ENCODE peak calls at places on chromosome 21, in five cellular contexts. M is heart right ventricle, B is foreskin fibroblast, G is cardiac fibroblast, F is AG04449. T is an unnamed sample.

GRCh38 chr21:26933448-26933847 is 33.4 kb downstream of the ADAMTS5 start:
- DNase-seq in B (no peak), M (no peak), F (no peak), G (no peak), T (no peak)

GRCh38 chr21:40616377-40616704 is 230.6 kb downstream of the DSCAM start:
- DNase-seq in F (no peak), G (no peak), B (no peak), M (no peak), T (no peak)

GRCh38 chr21:20802201-20802600 is 196.0 kb upstream of the NCAM2 start:
- DNase-seq in F (no peak), G (no peak), B (no peak), M (no peak), T (no peak)

GRCh38 chr21:41283211-41283818 is 33.3 kb upstream of the FAM3B start:
- DNase-seq in B (peak), M (no peak), F (peak), G (peak), T (peak)

GRCh38 chr21:41739936-41740335 is 26.9 kb downstream of the RIPK4 start:
- DNase-seq in B (no peak), M (no peak), F (no peak), G (no peak), T (no peak)

GRCh38 chr21:44618909-44619308 is 7.0 kb downstream of the KRTAP10-8 start:
- DNase-seq in B (no peak), G (no peak), M (no peak), F (no peak), T (no peak)

GRCh38 chr21:32329331-32329730 is 30.7 kb downstream of the MRAP start:
- DNase-seq in M (no peak), F (no peak), B (no peak), G (peak), T (no peak)

GRCh38 chr21:23223882-23224281 is 2225.7 kb downstream of the NCAM2 start:
- DNase-seq in B (no peak), F (no peak), M (no peak), G (no peak), T (no peak)

GRCh38 chr21:38965241-38965640 is 159.5 kb downstream of the ETS2 start:
- DNase-seq in M (no peak), G (peak), F (no peak), B (no peak), T (no peak)

GRCh38 chr21:27077501-27077900 is 110.6 kb upstream of the ADAMTS5 start:
- DNase-seq in F (no peak), G (no peak), B (no peak), M (no peak), T (no peak)

GRCh38 chr21:44455524-44456206 is 355 bp downstream of the LRRC3 start:
- DNase-seq in B (peak), G (peak), F (no peak), M (peak), T (no peak)

DNA sequence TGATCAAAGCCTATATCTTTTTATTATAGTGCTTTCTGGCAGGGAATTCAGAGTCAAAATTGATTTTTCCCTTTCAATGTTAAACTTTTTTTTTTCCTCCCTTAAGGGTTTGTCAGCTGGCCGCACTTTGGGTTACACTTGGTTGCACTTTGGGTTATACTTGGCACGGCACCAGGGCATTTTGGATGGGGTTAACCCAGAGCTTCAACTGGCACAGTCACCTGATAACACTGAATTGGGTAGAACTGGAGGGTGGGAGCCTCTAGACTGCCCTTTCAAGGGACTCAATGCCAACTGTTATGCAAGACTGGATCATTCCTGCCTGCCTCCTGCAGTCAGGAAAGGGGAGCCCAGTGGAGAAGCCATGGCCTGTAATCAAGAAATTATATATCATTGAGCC is 211.5 kb downstream of the KCNJ6 start:
- DNase-seq in B (no peak), M (no peak), F (no peak), G (no peak), T (no peak)
- H3K4me3 ChIP-seq in B (no peak), M (no peak), F (no peak), G (no peak), T (no peak)

DNA sequence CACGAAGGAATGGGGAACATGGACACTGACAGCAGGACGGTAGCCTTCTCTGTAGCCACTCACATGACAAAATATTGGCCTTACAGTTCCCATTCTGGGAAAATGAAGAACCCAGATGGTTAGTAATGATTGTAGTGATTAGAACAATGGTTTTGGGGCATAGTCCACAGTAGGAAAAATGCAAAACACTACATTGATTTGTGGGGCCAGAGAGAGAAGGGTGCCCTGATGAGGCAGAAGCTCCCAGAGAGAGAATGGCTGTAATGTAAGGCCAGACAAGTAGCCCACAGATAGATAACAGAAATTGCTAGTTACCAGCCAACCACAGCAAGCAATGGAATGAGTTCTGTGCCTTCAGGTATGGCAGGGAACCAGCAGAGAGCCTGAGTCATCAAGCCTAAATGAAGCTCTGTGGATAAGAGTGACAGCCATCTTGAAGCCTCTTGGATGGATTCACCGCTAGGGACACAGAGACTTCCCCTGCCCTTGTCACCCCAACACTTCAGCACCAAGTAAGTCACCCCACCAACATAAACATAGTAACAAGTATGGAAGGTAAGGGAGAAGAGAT is 206.1 kb downstream of the BACH1 start:
- DNase-seq in G (peak), F (peak), B (peak), M (no peak), T (peak)
- TF ChIP-seq CTCF in G (no peak), F (no peak), B (no peak), M (no peak), T (peak)

DNA sequence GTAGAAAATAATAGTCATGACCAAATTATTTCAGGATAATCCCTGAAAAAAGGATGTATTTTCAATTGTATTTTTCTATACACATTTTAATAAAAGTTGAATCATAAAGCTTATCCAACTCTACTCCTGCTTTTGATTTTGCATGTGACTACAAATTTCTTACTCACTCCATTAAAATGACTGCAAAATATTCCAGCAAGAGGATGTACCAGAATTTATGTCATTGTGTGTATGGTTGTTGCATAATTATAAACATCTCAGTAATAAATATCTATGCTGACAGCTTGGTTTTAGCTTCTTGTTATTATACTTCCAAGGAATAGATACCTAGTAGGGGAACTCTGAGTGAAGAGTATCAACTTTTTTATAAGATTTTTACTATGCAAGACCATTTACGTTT is 463.2 kb upstream of the RUNX1 start:
- DNase-seq in G (peak), B (peak), F (peak), M (no peak), T (no peak)
- H3K4me3 ChIP-seq in G (no peak), B (no peak), F (no peak), M (no peak), T (no peak)

GRCh38 chr21:34128674-34129038 is 55.3 kb downstream of the MRPS6 start:
- DNase-seq in B (no peak), G (no peak), M (peak), F (no peak), T (no peak)

GRCh38 chr21:34128124-34128523 is 54.7 kb downstream of the MRPS6 start:
- DNase-seq in F (no peak), G (no peak), B (peak), M (no peak), T (no peak)

GRCh38 chr21:34129971-34130597 is 56.7 kb downstream of the MRPS6 start:
- DNase-seq in F (no peak), B (peak), M (no peak), G (no peak), T (no peak)

GRCh38 chr21:34130598-34130985 is 57.2 kb downstream of the MRPS6 start:
- DNase-seq in B (no peak), M (no peak), G (no peak), F (no peak), T (no peak)

DNA sequence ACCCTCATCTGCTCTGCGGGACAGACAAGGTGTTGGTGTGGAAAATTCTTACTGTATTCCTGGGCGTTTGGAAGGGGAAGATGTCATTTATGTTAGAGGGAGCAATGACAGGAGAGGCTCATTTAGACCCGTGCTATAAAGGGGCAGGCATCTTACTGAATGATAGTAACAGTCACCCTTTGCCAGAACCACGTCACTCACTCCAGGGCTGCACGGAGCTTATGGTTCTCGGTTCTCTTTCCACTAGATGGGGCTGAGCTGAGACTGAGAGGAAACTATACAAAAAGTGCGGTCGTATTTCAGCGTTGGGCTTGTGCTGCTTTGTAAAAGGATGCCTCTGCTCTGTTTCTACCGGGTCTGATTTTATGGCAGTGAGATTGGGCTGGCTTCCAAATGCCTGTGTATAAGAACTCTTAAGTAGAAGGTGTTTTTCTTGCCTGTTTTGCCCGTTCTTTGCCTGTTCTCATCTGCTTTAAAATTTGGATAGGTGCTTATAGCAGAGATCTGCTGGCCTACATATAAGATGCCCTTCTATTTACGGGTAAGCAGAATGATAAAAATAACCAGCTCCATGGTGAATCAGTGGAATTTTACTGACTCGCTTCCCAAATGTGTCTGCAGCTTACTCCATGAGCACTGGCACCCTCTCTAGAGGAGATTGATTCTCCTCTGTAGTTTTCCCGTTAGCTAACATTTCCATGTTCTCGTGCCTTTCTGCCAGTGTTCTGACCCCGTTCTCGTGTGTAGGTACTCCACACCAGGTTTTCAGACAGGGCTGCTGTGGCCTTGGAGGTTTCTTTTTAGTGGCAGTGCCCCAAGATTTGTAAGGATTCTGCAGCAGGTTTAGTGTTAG is 55.9 kb downstream of the MRPS6 start:
- DNase-seq in F (peak), M (peak), G (peak), B (peak), T (peak)
- TF ChIP-seq CTCF in F (peak), M (peak), G (peak), B (peak), T (peak)

DNA sequence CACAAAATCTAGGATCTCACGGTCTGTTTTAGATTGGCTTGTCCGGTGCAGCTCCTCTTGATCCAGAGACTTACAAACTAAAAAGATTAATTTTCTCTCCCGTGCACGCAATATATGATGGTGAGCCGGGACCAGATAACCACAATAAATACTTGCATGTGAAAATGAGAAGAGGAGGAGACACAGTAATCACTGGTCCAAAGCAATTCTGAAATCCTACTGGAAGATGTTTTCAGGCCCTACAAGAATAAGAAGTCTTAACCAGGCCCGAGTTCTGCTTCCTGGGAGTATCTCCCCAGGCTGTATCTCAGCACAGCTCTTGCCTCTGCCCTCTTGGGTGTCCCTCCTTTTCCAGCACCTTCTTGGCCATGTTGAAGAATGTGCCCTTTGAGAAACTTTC is 1.0 kb upstream of the WDR4 start:
- DNase-seq in M (no peak), G (no peak), F (no peak), B (no peak), T (no peak)
- H3K4me3 ChIP-seq in M (no peak), G (peak), F (peak), B (peak), T (peak)

GRCh38 chr21:46057710-46058241 is 40.1 kb upstream of the COL6A2 start:
- DNase-seq in G (no peak), F (no peak), B (no peak), M (no peak), T (no peak)

GRCh38 chr21:46054447-46054846 is 43.5 kb upstream of the COL6A2 start:
- DNase-seq in G (no peak), M (no peak), F (no peak), B (peak), T (no peak)

GRCh38 chr21:46055863-46056281 is 42.0 kb upstream of the COL6A2 start:
- DNase-seq in F (no peak), B (peak), G (no peak), M (no peak), T (no peak)

GRCh38 chr21:46057111-46057709 is 40.7 kb upstream of the COL6A2 start:
- DNase-seq in G (no peak), M (no peak), F (no peak), B (no peak), T (no peak)

DNA sequence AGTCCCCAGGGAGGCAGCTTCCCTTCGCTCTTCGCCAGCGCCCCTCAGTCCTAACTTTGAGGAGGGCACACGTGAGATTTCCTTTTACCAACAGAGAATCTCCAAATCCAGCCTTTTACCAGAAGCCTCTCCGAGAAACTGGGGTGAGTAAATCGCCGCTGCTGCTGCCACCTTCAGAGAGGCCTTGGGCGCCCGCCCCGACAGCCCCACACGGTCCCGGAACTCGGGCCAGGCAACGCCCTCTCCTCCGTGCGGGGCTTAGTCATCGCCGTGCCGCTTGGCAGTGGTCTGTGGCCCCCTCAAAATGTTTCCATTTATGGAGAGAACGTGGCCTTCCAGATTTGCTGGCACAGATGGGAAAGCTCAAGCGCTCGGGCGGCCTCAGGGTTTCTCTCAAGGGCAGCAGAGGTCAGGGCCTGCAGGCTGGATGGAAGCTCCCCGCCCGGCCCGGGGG is 41.4 kb upstream of the COL6A2 start:
- DNase-seq in F (peak), G (peak), B (peak), M (peak), T (no peak)
- TF ChIP-seq CTCF in F (no peak), G (no peak), B (no peak), M (no peak), T (no peak)

DNA sequence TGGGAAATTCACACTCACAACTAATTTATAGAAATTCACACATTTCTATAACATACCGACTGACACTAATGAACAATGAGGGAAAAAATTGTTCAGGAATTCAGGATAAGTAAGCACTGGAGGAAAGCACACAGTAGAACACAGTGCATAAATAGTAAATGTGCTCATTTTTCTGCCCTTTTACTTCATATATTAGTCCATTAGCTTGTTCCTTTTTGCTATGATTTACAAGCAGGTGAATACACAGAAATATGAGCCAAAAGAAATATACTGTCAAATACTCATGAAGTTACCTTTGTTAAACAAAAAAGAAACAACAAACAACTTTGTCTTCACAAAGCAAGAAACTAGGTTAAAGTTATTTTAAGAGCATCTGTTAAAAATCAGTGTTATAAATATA is 11.3 kb downstream of the NRIP1 start:
- DNase-seq in B (no peak), M (no peak), G (no peak), F (no peak), T (no peak)
- H3K4me3 ChIP-seq in B (no peak), M (no peak), G (no peak), F (no peak), T (peak)